ENCODE peak calls at places on chromosomes 7 and 10, in four cellular contexts. One of them, this sample, is unnamed.

GRCh38 chr7:44985033-44985695 is 6.3 kb upstream of the MYO1G start:
- DNase-seq in ovary: no peak
- DNase-seq in astrocyte of the spinal cord: no peak
- DNase-seq in activated CD4-positive, alpha-beta T cell treated with anti-CD3 and anti-CD28 coated beads, Interleukin-2, amount 50 U/mL, for 24 hours: no peak
- DNase-seq in this sample: no peak

GRCh38 chr7:80244206-80244956 is 109.8 kb downstream of the GNAI1 start:
- DNase-seq in ovary: no peak
- DNase-seq in astrocyte of the spinal cord: no peak
- DNase-seq in activated CD4-positive, alpha-beta T cell treated with anti-CD3 and anti-CD28 coated beads, Interleukin-2, amount 50 U/mL, for 24 hours: no peak
- DNase-seq in this sample: no peak

GRCh38 chr7:118153551-118154177 is 30.3 kb upstream of the LSM8 start:
- DNase-seq in ovary: no peak
- DNase-seq in astrocyte of the spinal cord: peak; percentile 38
- DNase-seq in activated CD4-positive, alpha-beta T cell treated with anti-CD3 and anti-CD28 coated beads, Interleukin-2, amount 50 U/mL, for 24 hours: peak; percentile 20
- DNase-seq in this sample: no peak

GRCh38 chr10:71359364-71360046 is 37.2 kb upstream of the CDH23 start:
- DNase-seq in ovary: peak; percentile 74
- DNase-seq in astrocyte of the spinal cord: no peak
- DNase-seq in activated CD4-positive, alpha-beta T cell treated with anti-CD3 and anti-CD28 coated beads, Interleukin-2, amount 50 U/mL, for 24 hours: no peak
- DNase-seq in this sample: no peak

GRCh38 chr10:112389147-112389822 is 15.4 kb downstream of the ACSL5 start:
- DNase-seq in ovary: no peak
- DNase-seq in astrocyte of the spinal cord: peak; percentile 35
- DNase-seq in activated CD4-positive, alpha-beta T cell treated with anti-CD3 and anti-CD28 coated beads, Interleukin-2, amount 50 U/mL, for 24 hours: peak; percentile 62
- DNase-seq in this sample: no peak

GRCh38 chr10:114697061-114697598 is 39.1 kb upstream of the ABLIM1 start:
- DNase-seq in ovary: no peak
- DNase-seq in astrocyte of the spinal cord: peak; percentile 41
- DNase-seq in activated CD4-positive, alpha-beta T cell treated with anti-CD3 and anti-CD28 coated beads, Interleukin-2, amount 50 U/mL, for 24 hours: no peak
- DNase-seq in this sample: no peak

GRCh38 chr7:1169409-1170368 is 9.7 kb upstream of the ZFAND2A start:
- DNase-seq in ovary: peak; percentile 79
- DNase-seq in astrocyte of the spinal cord: peak; percentile 70
- DNase-seq in activated CD4-positive, alpha-beta T cell treated with anti-CD3 and anti-CD28 coated beads, Interleukin-2, amount 50 U/mL, for 24 hours: peak; percentile 89
- DNase-seq in this sample: peak; percentile 92

GRCh38 chr10:2800178-2800577 is 267.2 kb upstream of the PFKP start:
- DNase-seq in ovary: no peak
- DNase-seq in astrocyte of the spinal cord: no peak
- DNase-seq in activated CD4-positive, alpha-beta T cell treated with anti-CD3 and anti-CD28 coated beads, Interleukin-2, amount 50 U/mL, for 24 hours: no peak
- DNase-seq in this sample: no peak

GRCh38 chr10:19815478-19816419 is 483 bp upstream of the PLXDC2 start:
- DNase-seq in ovary: peak; percentile 80
- DNase-seq in astrocyte of the spinal cord: peak; percentile 74
- DNase-seq in activated CD4-positive, alpha-beta T cell treated with anti-CD3 and anti-CD28 coated beads, Interleukin-2, amount 50 U/mL, for 24 hours: no peak
- DNase-seq in this sample: no peak

GRCh38 chr10:58027431-58027830 is 240.3 kb downstream of the IPMK start:
- DNase-seq in ovary: no peak
- DNase-seq in astrocyte of the spinal cord: peak; percentile 50
- DNase-seq in activated CD4-positive, alpha-beta T cell treated with anti-CD3 and anti-CD28 coated beads, Interleukin-2, amount 50 U/mL, for 24 hours: no peak
- DNase-seq in this sample: no peak

GRCh38 chr7:107029061-107029763 is 15.3 kb upstream of the PRKAR2B start:
- DNase-seq in ovary: no peak
- DNase-seq in astrocyte of the spinal cord: no peak
- DNase-seq in activated CD4-positive, alpha-beta T cell treated with anti-CD3 and anti-CD28 coated beads, Interleukin-2, amount 50 U/mL, for 24 hours: no peak
- DNase-seq in this sample: no peak

GRCh38 chr10:132389631-132390454 is 7.2 kb upstream of the PWWP2B start:
- DNase-seq in ovary: peak; percentile 52
- DNase-seq in astrocyte of the spinal cord: no peak
- DNase-seq in activated CD4-positive, alpha-beta T cell treated with anti-CD3 and anti-CD28 coated beads, Interleukin-2, amount 50 U/mL, for 24 hours: no peak
- DNase-seq in this sample: no peak

GRCh38 chr7:148735967-148736366 is 37.3 kb downstream of the CUL1 start:
- DNase-seq in ovary: no peak
- DNase-seq in astrocyte of the spinal cord: no peak
- DNase-seq in activated CD4-positive, alpha-beta T cell treated with anti-CD3 and anti-CD28 coated beads, Interleukin-2, amount 50 U/mL, for 24 hours: no peak
- DNase-seq in this sample: no peak

GRCh38 chr7:24870766-24871165 is 109.2 kb downstream of the OSBPL3 start:
- DNase-seq in ovary: no peak
- DNase-seq in astrocyte of the spinal cord: no peak
- DNase-seq in activated CD4-positive, alpha-beta T cell treated with anti-CD3 and anti-CD28 coated beads, Interleukin-2, amount 50 U/mL, for 24 hours: no peak
- DNase-seq in this sample: no peak

GRCh38 chr10:17737021-17737965 is 14.7 kb upstream of the TMEM236 start:
- DNase-seq in ovary: peak; percentile 35
- DNase-seq in astrocyte of the spinal cord: peak; percentile 50
- DNase-seq in activated CD4-positive, alpha-beta T cell treated with anti-CD3 and anti-CD28 coated beads, Interleukin-2, amount 50 U/mL, for 24 hours: no peak
- DNase-seq in this sample: no peak

GRCh38 chr10:75709245-75709644 is 277.8 kb downstream of the LRMDA start:
- DNase-seq in ovary: no peak
- DNase-seq in astrocyte of the spinal cord: no peak
- DNase-seq in activated CD4-positive, alpha-beta T cell treated with anti-CD3 and anti-CD28 coated beads, Interleukin-2, amount 50 U/mL, for 24 hours: no peak
- DNase-seq in this sample: no peak

GRCh38 chr7:127393370-127394058 is 1.0 kb upstream of the ZNF800 start:
- DNase-seq in ovary: peak; percentile 28
- DNase-seq in astrocyte of the spinal cord: peak; percentile 23
- DNase-seq in activated CD4-positive, alpha-beta T cell treated with anti-CD3 and anti-CD28 coated beads, Interleukin-2, amount 50 U/mL, for 24 hours: no peak
- DNase-seq in this sample: no peak

GRCh38 chr7:94969434-94970084 is 62.2 kb downstream of the PPP1R9A start:
- DNase-seq in ovary: no peak
- DNase-seq in astrocyte of the spinal cord: no peak
- DNase-seq in activated CD4-positive, alpha-beta T cell treated with anti-CD3 and anti-CD28 coated beads, Interleukin-2, amount 50 U/mL, for 24 hours: no peak
- DNase-seq in this sample: no peak

GRCh38 chr10:119755446-119755845 is 29.6 kb downstream of the INPP5F start:
- DNase-seq in ovary: no peak
- DNase-seq in astrocyte of the spinal cord: peak; percentile 36
- DNase-seq in activated CD4-positive, alpha-beta T cell treated with anti-CD3 and anti-CD28 coated beads, Interleukin-2, amount 50 U/mL, for 24 hours: no peak
- DNase-seq in this sample: no peak

GRCh38 chr10:26215534-26215922 is 1.0 kb upstream of the GAD2 start:
- DNase-seq in ovary: no peak
- DNase-seq in astrocyte of the spinal cord: no peak
- DNase-seq in activated CD4-positive, alpha-beta T cell treated with anti-CD3 and anti-CD28 coated beads, Interleukin-2, amount 50 U/mL, for 24 hours: no peak
- DNase-seq in this sample: no peak

GRCh38 chr10:123517376-123517775 is 148.8 kb upstream of the GPR26 start:
- DNase-seq in ovary: no peak
- DNase-seq in astrocyte of the spinal cord: no peak
- DNase-seq in activated CD4-positive, alpha-beta T cell treated with anti-CD3 and anti-CD28 coated beads, Interleukin-2, amount 50 U/mL, for 24 hours: no peak
- DNase-seq in this sample: no peak

GRCh38 chr10:38038107-38038931 is 27.8 kb downstream of the ZNF33A start:
- DNase-seq in ovary: no peak
- DNase-seq in astrocyte of the spinal cord: no peak
- DNase-seq in activated CD4-positive, alpha-beta T cell treated with anti-CD3 and anti-CD28 coated beads, Interleukin-2, amount 50 U/mL, for 24 hours: no peak
- DNase-seq in this sample: no peak

GRCh38 chr10:2938869-2939268 is 128.5 kb upstream of the PFKP start:
- DNase-seq in ovary: no peak
- DNase-seq in astrocyte of the spinal cord: peak; percentile 17
- DNase-seq in activated CD4-positive, alpha-beta T cell treated with anti-CD3 and anti-CD28 coated beads, Interleukin-2, amount 50 U/mL, for 24 hours: no peak
- DNase-seq in this sample: no peak